ENCODE peak calls at places on chromosomes 6 and 20, in four cellular contexts. J is dermis microvascular lymphatic vessel endothelial cell; X is activated T-helper 1 cell treated with anti-CD3 and anti-CD28 coated beads, Interleukin-12 subunit alpha, Interleukin-12 subunit beta, Interleukin-2, Interleukin-4 antibody, amounts not matched to agents 30 ng/mL and 10 ng/mL and 1 ng/mL, durations not matched to agents 14 hours and 24 hours and 36 hours; B is COR-L47. P is an unnamed sample.

GRCh38 chr6:105786890-105787655 is 299.1 kb upstream of the PRDM1 start:
- DNase-seq in B (no peak), J (no peak), X (no peak), P (no peak)

GRCh38 chr6:28802417-28803336 is 121.1 kb downstream of the TRIM27 start:
- DNase-seq in X (no peak), B (no peak), J (peak; percentile 3), P (no peak)

GRCh38 chr20:44523746-44524145 is 1.9 kb upstream of the SERINC3 start:
- DNase-seq in J (no peak), X (no peak), B (no peak), P (no peak)

GRCh38 chr6:163416640-163417253 is 2.2 kb downstream of the QKI start:
- DNase-seq in J (peak; percentile 90), X (no peak), B (no peak), P (no peak)

GRCh38 chr6:136737343-136738177 is 54.7 kb downstream of the MAP3K5 start:
- DNase-seq in B (no peak), J (peak; percentile 58), X (no peak), P (no peak)

GRCh38 chr6:150573041-150573681 is 26.5 kb upstream of the PLEKHG1 start:
- DNase-seq in X (no peak), B (no peak), J (no peak), P (no peak)

GRCh38 chr6:57117801-57118200 is 27.8 kb downstream of the ZNF451 start:
- DNase-seq in J (no peak), B (no peak), X (no peak), P (no peak)

GRCh38 chr6:81049425-81050042 is 702.9 kb downstream of the TENT5A start:
- DNase-seq in J (no peak), X (no peak), B (no peak), P (no peak)

GRCh38 chr20:37890643-37891042 is 12.3 kb upstream of the VSTM2L start:
- DNase-seq in J (no peak), B (no peak), X (no peak), P (no peak)

GRCh38 chr6:88586371-88587157 is 376.9 kb downstream of the RNGTT start:
- DNase-seq in J (no peak), X (no peak), B (no peak), P (no peak)

P was measured in T-helper 22 cell.